ENCODE peak calls at places on chromosome 18, in five cellular contexts. One of them, this sample, is unnamed.
A peak's percentile ranks its signal among the peaks of the same experiment; 100 is the strongest.

GRCh38 chr18:51153659-51154371 is 43.7 kb downstream of the MEX3C start:
- DNase-seq in SK-N-SH: peak; percentile 35
- DNase-seq in IMR-90: no peak
- DNase-seq in K562: no peak
- DNase-seq in HepG2: no peak
- DNase-seq in this sample: peak; percentile 62

GRCh38 chr18:54100466-54100865 is 124.0 kb downstream of the MBD2 start:
- DNase-seq in SK-N-SH: no peak
- DNase-seq in IMR-90: no peak
- DNase-seq in K562: no peak
- DNase-seq in HepG2: no peak
- DNase-seq in this sample: no peak

GRCh38 chr18:24991220-24991575 is 360.8 kb downstream of the ZNF521 start:
- DNase-seq in SK-N-SH: no peak
- DNase-seq in IMR-90: no peak
- DNase-seq in K562: no peak
- DNase-seq in HepG2: no peak
- DNase-seq in this sample: no peak

GRCh38 chr18:51030537-51031258 is 685 bp downstream of the SMAD4 start:
- DNase-seq in SK-N-SH: peak; percentile 90
- DNase-seq in IMR-90: peak; percentile 26
- DNase-seq in K562: peak; percentile 66
- DNase-seq in HepG2: peak; percentile 41
- DNase-seq in this sample: no peak

GRCh38 chr18:48477353-48477752 is 61.5 kb upstream of the CTIF start:
- DNase-seq in SK-N-SH: no peak
- DNase-seq in IMR-90: no peak
- DNase-seq in K562: no peak
- DNase-seq in HepG2: no peak
- DNase-seq in this sample: no peak

GRCh38 chr18:67672142-67672541 is 155.6 kb upstream of the DSEL start:
- DNase-seq in SK-N-SH: no peak
- DNase-seq in IMR-90: peak; percentile 23
- DNase-seq in K562: no peak
- DNase-seq in HepG2: no peak
- DNase-seq in this sample: no peak

GRCh38 chr18:12606592-12607315 is 51.2 kb downstream of the SPIRE1 start:
- DNase-seq in SK-N-SH: no peak
- DNase-seq in IMR-90: peak; percentile 85
- DNase-seq in K562: no peak
- DNase-seq in HepG2: peak; percentile 38
- DNase-seq in this sample: no peak

GRCh38 chr18:63974991-63975390 is 5.1 kb downstream of the SERPINB8 start:
- DNase-seq in SK-N-SH: no peak
- DNase-seq in IMR-90: peak; percentile 30
- DNase-seq in K562: no peak
- DNase-seq in HepG2: peak; percentile 20
- DNase-seq in this sample: no peak

GRCh38 chr18:32771169-32771751 is 1.6 kb downstream of the KLHL14 start:
- DNase-seq in SK-N-SH: peak; percentile 68
- DNase-seq in IMR-90: no peak
- DNase-seq in K562: no peak
- DNase-seq in HepG2: peak; percentile 25
- DNase-seq in this sample: no peak

GRCh38 chr18:35369126-35369525 is 8.0 kb downstream of the ZNF396 start:
- DNase-seq in SK-N-SH: no peak
- DNase-seq in IMR-90: peak; percentile 53
- DNase-seq in K562: no peak
- DNase-seq in HepG2: no peak
- DNase-seq in this sample: no peak

GRCh38 chr18:59318460-59318859 is at the start of gene CPLX4:
- DNase-seq in SK-N-SH: no peak
- DNase-seq in IMR-90: no peak
- DNase-seq in K562: no peak
- DNase-seq in HepG2: no peak
- DNase-seq in this sample: no peak

GRCh38 chr18:62992877-62993365 is 277.6 kb downstream of the PHLPP1 start:
- DNase-seq in SK-N-SH: no peak
- DNase-seq in IMR-90: no peak
- DNase-seq in K562: no peak
- DNase-seq in HepG2: no peak
- DNase-seq in this sample: no peak

GRCh38 chr18:79572848-79573451 is 106.7 kb upstream of the CTDP1 start:
- DNase-seq in SK-N-SH: no peak
- DNase-seq in IMR-90: no peak
- DNase-seq in K562: no peak
- DNase-seq in HepG2: no peak
- DNase-seq in this sample: no peak

GRCh38 chr18:75157359-75157758 is 51.6 kb downstream of the PTGR3 start:
- DNase-seq in SK-N-SH: no peak
- DNase-seq in IMR-90: no peak
- DNase-seq in K562: no peak
- DNase-seq in HepG2: no peak
- DNase-seq in this sample: no peak

GRCh38 chr18:8957731-8958130 is 144.8 kb upstream of the NDUFV2 start:
- DNase-seq in SK-N-SH: no peak
- DNase-seq in IMR-90: no peak
- DNase-seq in K562: no peak
- DNase-seq in HepG2: no peak
- DNase-seq in this sample: no peak

GRCh38 chr18:60259052-60259681 is 113.4 kb downstream of the MC4R start:
- DNase-seq in SK-N-SH: no peak
- DNase-seq in IMR-90: peak; percentile 38
- DNase-seq in K562: no peak
- DNase-seq in HepG2: no peak
- DNase-seq in this sample: no peak

GRCh38 chr18:45173799-45174519 is 441.3 kb upstream of the SLC14A2 start:
- DNase-seq in SK-N-SH: no peak
- DNase-seq in IMR-90: no peak
- DNase-seq in K562: no peak
- DNase-seq in HepG2: no peak
- DNase-seq in this sample: no peak
- TF ChIP-seq MXI1 in SK-N-SH: no peak
- TF ChIP-seq MXI1 in IMR-90: no peak
- TF ChIP-seq MXI1 in K562: no peak
- TF ChIP-seq MXI1 in HepG2: no peak
- TF ChIP-seq MXI1 in this sample: no peak

GRCh38 chr18:57437782-57438668 is 2.9 kb downstream of the ONECUT2 start:
- DNase-seq in SK-N-SH: peak; percentile 90
- DNase-seq in IMR-90: peak; percentile 26
- DNase-seq in K562: no peak
- DNase-seq in HepG2: peak; percentile 75
- DNase-seq in this sample: no peak

GRCh38 chr18:57436965-57437333 is 1.8 kb downstream of the ONECUT2 start:
- DNase-seq in SK-N-SH: no peak
- DNase-seq in IMR-90: no peak
- DNase-seq in K562: no peak
- DNase-seq in HepG2: no peak
- DNase-seq in this sample: no peak

GRCh38 chr18:57436193-57436964 is 1.2 kb downstream of the ONECUT2 start:
- DNase-seq in SK-N-SH: peak; percentile 47
- DNase-seq in IMR-90: no peak
- DNase-seq in K562: no peak
- DNase-seq in HepG2: no peak
- DNase-seq in this sample: no peak

GRCh38 chr18:57438669-57439616 is 3.8 kb downstream of the ONECUT2 start:
- DNase-seq in SK-N-SH: peak; percentile 76
- DNase-seq in IMR-90: no peak
- DNase-seq in K562: no peak
- DNase-seq in HepG2: no peak
- DNase-seq in this sample: no peak

GRCh38 chr18:57437433-57437781 is 2.2 kb downstream of the ONECUT2 start:
- DNase-seq in SK-N-SH: peak; percentile 74
- DNase-seq in IMR-90: no peak
- DNase-seq in K562: no peak
- DNase-seq in HepG2: peak; percentile 40
- DNase-seq in this sample: no peak
- TF ChIP-seq MXI1 in SK-N-SH: no peak
- TF ChIP-seq MXI1 in IMR-90: no peak
- TF ChIP-seq MXI1 in K562: no peak
- TF ChIP-seq MXI1 in HepG2: no peak
- TF ChIP-seq MXI1 in this sample: no peak

DNA sequence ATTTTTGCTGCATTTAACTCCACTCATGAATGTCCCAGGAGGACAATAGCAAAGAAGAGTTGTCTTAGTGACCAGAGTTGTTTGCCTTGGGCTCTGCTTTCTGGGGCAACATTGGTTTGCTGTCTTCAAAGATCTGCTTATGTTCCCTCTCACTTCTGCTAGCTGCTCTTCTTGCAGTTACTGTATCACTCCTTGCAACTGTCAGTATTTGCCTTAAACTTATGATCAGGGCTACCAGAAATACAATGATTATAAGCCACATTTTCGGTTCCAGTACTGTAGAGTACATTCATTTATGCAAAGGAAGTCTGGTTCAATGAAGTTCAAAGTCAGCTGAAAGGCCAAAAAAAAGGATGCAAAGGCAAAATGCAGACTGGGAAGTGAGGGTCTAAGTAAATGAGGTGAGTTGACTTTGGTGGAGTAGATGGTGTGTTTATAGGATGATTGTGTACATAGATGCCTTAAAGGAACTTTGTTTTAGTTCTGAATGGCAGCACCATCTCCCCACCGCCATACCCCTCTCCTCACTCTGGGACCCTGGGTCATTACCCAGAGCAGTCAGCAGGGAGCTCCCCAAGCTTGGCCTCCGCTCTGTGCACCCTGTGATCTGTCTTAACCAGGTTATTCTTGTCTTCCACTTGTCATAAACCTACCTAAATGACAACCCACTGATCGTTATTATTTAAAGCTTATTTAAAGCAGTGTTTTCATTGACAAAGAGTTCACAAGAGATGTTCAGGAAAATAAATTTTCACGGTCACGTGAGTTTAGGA is 236.0 kb downstream of the DOK6 start:
- DNase-seq in SK-N-SH: no peak
- DNase-seq in IMR-90: no peak
- DNase-seq in K562: no peak
- DNase-seq in HepG2: peak; percentile 6
- DNase-seq in this sample: no peak
- TF ChIP-seq MXI1 in SK-N-SH: no peak
- TF ChIP-seq MXI1 in IMR-90: no peak
- TF ChIP-seq MXI1 in K562: no peak
- TF ChIP-seq MXI1 in HepG2: no peak
- TF ChIP-seq MXI1 in this sample: no peak

GRCh38 chr18:58205087-58205779 is 161.2 kb downstream of the NEDD4L start:
- DNase-seq in SK-N-SH: no peak
- DNase-seq in IMR-90: peak; percentile 83
- DNase-seq in K562: no peak
- DNase-seq in HepG2: no peak
- DNase-seq in this sample: no peak
- TF ChIP-seq MXI1 in SK-N-SH: no peak
- TF ChIP-seq MXI1 in IMR-90: no peak
- TF ChIP-seq MXI1 in K562: no peak
- TF ChIP-seq MXI1 in HepG2: no peak
- TF ChIP-seq MXI1 in this sample: no peak

GRCh38 chr18:56316727-56317126 is 321.7 kb downstream of the TXNL1 start:
- DNase-seq in SK-N-SH: no peak
- DNase-seq in IMR-90: no peak
- DNase-seq in K562: no peak
- DNase-seq in HepG2: no peak
- DNase-seq in this sample: no peak
- TF ChIP-seq MXI1 in SK-N-SH: no peak
- TF ChIP-seq MXI1 in IMR-90: no peak
- TF ChIP-seq MXI1 in K562: no peak
- TF ChIP-seq MXI1 in HepG2: no peak
- TF ChIP-seq MXI1 in this sample: no peak

GRCh38 chr18:518081-518480 is 17.6 kb upstream of the COLEC12 start:
- DNase-seq in SK-N-SH: no peak
- DNase-seq in IMR-90: no peak
- DNase-seq in K562: no peak
- DNase-seq in HepG2: no peak
- DNase-seq in this sample: no peak
- TF ChIP-seq MXI1 in SK-N-SH: no peak
- TF ChIP-seq MXI1 in IMR-90: no peak
- TF ChIP-seq MXI1 in K562: no peak
- TF ChIP-seq MXI1 in HepG2: no peak
- TF ChIP-seq MXI1 in this sample: no peak

DNA sequence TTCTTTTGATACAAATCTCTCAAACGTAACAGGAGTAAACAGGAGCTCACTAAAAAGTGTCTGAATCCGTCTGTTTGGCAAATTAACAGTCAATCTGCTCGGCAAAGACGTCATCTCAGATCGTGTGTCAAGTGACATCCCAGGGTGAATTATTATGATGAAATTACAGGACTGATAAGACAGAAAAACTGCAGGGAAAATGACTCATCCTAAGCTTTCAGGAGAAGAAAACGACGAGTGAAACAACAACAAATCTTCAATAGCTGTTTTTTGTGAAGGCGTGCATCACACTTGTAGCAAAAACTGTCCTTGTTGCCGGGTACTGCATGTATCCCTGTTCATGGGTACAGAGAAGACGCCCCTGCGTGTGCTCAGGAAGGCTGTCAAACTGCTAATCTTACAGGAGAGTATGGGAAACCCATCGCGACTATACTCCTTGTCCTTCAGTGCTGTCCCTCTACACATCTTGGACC is 24.9 kb downstream of the EPB41L3 start:
- DNase-seq in SK-N-SH: no peak
- DNase-seq in IMR-90: peak; percentile 71
- DNase-seq in K562: no peak
- DNase-seq in HepG2: no peak
- DNase-seq in this sample: no peak
- TF ChIP-seq MXI1 in SK-N-SH: no peak
- TF ChIP-seq MXI1 in IMR-90: no peak
- TF ChIP-seq MXI1 in K562: no peak
- TF ChIP-seq MXI1 in HepG2: no peak
- TF ChIP-seq MXI1 in this sample: no peak

GRCh38 chr18:77210249-77210648 is 39.4 kb upstream of the GALR1 start:
- DNase-seq in SK-N-SH: no peak
- DNase-seq in IMR-90: no peak
- DNase-seq in K562: no peak
- DNase-seq in HepG2: no peak
- DNase-seq in this sample: no peak

GRCh38 chr18:77206676-77207370 is 42.8 kb upstream of the GALR1 start:
- DNase-seq in SK-N-SH: no peak
- DNase-seq in IMR-90: peak; percentile 70
- DNase-seq in K562: no peak
- DNase-seq in HepG2: no peak
- DNase-seq in this sample: no peak

GRCh38 chr18:77209587-77209986 is 40.1 kb upstream of the GALR1 start:
- DNase-seq in SK-N-SH: no peak
- DNase-seq in IMR-90: peak; percentile 90
- DNase-seq in K562: no peak
- DNase-seq in HepG2: no peak
- DNase-seq in this sample: no peak

GRCh38 chr18:77207540-77207939 is 42.1 kb upstream of the GALR1 start:
- DNase-seq in SK-N-SH: peak; percentile 64
- DNase-seq in IMR-90: peak; percentile 65
- DNase-seq in K562: no peak
- DNase-seq in HepG2: peak; percentile 42
- DNase-seq in this sample: no peak

DNA sequence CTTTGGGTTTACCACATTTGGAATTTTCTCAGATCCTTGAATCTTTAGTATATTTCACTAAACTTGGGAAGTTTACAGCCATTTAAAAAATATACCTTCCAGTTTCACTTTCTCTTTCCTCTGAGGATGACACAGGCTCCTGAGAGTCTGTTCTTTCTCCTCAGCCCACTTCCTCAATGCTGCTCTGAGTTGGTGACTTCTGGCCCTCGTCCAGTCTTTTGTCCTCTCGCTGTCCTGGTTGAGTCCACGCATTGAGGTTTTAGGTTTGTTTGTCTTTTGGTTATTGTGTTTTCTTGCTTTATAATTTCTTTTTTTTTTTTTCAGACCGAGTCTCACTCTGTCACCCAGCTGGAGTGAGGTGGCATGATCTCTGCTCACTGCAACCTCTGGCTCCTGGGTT is 40.7 kb upstream of the GALR1 start:
- DNase-seq in SK-N-SH: no peak
- DNase-seq in IMR-90: peak; percentile 65
- DNase-seq in K562: no peak
- DNase-seq in HepG2: no peak
- DNase-seq in this sample: peak; percentile 34
- TF ChIP-seq MXI1 in SK-N-SH: no peak
- TF ChIP-seq MXI1 in IMR-90: no peak
- TF ChIP-seq MXI1 in K562: no peak
- TF ChIP-seq MXI1 in HepG2: no peak
- TF ChIP-seq MXI1 in this sample: no peak